ENCODE peak calls at places on chromosomes 2 and 18, in ten cellular contexts. B is MG63; H is bronchial epithelial cell; I is AG09319; C is colonic mucosa; A is GM06990; Y is KG1; E is NCI-H2081; V is activated effector memory CD4-positive, alpha-beta T cell treated with anti-CD3 and anti-CD28 coated beads, Interleukin-2, amount 50 U/mL, for 16 hours; F is cerebellar cortex. P is an unnamed sample.

GRCh38 chr2:228917195-228917594 is 353.9 kb downstream of the PID1 start:
- DNase-seq in B (no peak), H (peak), I (no peak), C (no peak), A (no peak), Y (no peak), E (no peak), V (no peak), F (no peak), P (no peak)

GRCh38 chr18:23133860-23134779 is 1.2 kb upstream of the CABLES1 start:
- DNase-seq in B (no peak), H (peak), I (no peak), C (peak), A (peak), Y (no peak), E (peak), V (peak), F (peak), P (no peak)

GRCh38 chr2:120993661-120994060 is 258.0 kb downstream of the GLI2 start:
- DNase-seq in B (no peak), H (no peak), I (no peak), C (peak), A (no peak), Y (no peak), E (no peak), V (peak), F (no peak), P (no peak)

GRCh38 chr2:165238295-165238694 is 919 bp upstream of the SCN2A start:
- DNase-seq in B (no peak), H (peak), I (no peak), C (no peak), A (no peak), Y (peak), E (no peak), V (no peak), F (no peak), P (no peak)

GRCh38 chr2:102788880-102789250 is 27.0 kb downstream of the TMEM182 start:
- DNase-seq in B (no peak), H (no peak), I (no peak), C (no peak), A (no peak), Y (no peak), E (no peak), V (no peak), F (peak), P (peak)

GRCh38 chr2:42663106-42663755 is 94.8 kb downstream of the MTA3 start:
- DNase-seq in B (peak), H (peak), I (peak), C (peak), A (peak), Y (peak), E (peak), V (peak), F (peak), P (peak)

GRCh38 chr18:31040982-31041345 is 1.6 kb downstream of the DSC3 start:
- DNase-seq in B (no peak), H (peak), I (no peak), C (no peak), A (no peak), Y (no peak), E (no peak), V (no peak), F (no peak), P (no peak)

GRCh38 chr2:121247534-121247933 is 37.5 kb downstream of the TFCP2L1 start:
- DNase-seq in B (no peak), H (no peak), I (no peak), C (no peak), A (no peak), Y (no peak), E (no peak), V (no peak), F (no peak), P (no peak)

GRCh38 chr2:1864981-1865421 is 120.7 kb upstream of the PXDN start:
- DNase-seq in B (no peak), H (no peak), I (no peak), C (no peak), A (no peak), Y (no peak), E (peak), V (no peak), F (no peak), P (no peak)

GRCh38 chr2:88227446-88227845 is 57.3 kb downstream of the THNSL2 start:
- DNase-seq in B (peak), H (peak), I (no peak), C (no peak), A (no peak), Y (no peak), E (no peak), V (no peak), F (no peak), P (no peak)

GRCh38 chr2:166239548-166239947 is 111.7 kb upstream of the SCN1A start:
- DNase-seq in B (peak), H (peak), I (no peak), C (no peak), A (no peak), Y (no peak), E (no peak), V (no peak), F (no peak), P (no peak)

GRCh38 chr2:219252570-219252899 is 508 bp upstream of the TUBA4B start:
- DNase-seq in B (no peak), H (no peak), I (no peak), C (peak), A (no peak), Y (no peak), E (no peak), V (peak), F (no peak), P (no peak)

GRCh38 chr2:219689676-219690628 is 62.5 kb downstream of the SLC4A3 start:
- DNase-seq in B (peak), H (peak), I (no peak), C (peak), A (no peak), Y (no peak), E (peak), V (no peak), F (peak), P (no peak)